ENCODE peak calls at places on chromosomes 13 and 19, in five cellular contexts. V, U, D, W and T are unnamed samples.

GRCh38 chr19:16878181-16878965 is 10.4 kb upstream of the F2RL3 start:
- DNase-seq in V (no peak), U (no peak), D (no peak), W (no peak), T (no peak)

GRCh38 chr19:13002389-13002898 is 7.2 kb downstream of the NFIX start:
- DNase-seq in V (no peak), U (no peak), D (no peak), W (no peak), T (no peak)

GRCh38 chr19:39710333-39710890 is 6.1 kb downstream of the LGALS14 start:
- DNase-seq in V (no peak), U (no peak), D (no peak), W (no peak), T (no peak)

GRCh38 chr13:107838592-107839161 is 376.7 kb downstream of the LIG4 start:
- DNase-seq in V (no peak), U (no peak), D (no peak), W (no peak), T (no peak)

GRCh38 chr19:52748336-52748950 is 13.6 kb upstream of the ZNF611 start:
- DNase-seq in V (no peak), U (peak), D (no peak), W (peak), T (peak)

GRCh38 chr19:41928221-41928683 is at the start of gene ERFL:
- DNase-seq in V (no peak), U (peak), D (no peak), W (no peak), T (no peak)

GRCh38 chr13:59352600-59352999 is 811.1 kb downstream of the DIAPH3 start:
- DNase-seq in V (no peak), U (no peak), D (no peak), W (no peak), T (no peak)

GRCh38 chr13:44141213-44141724 is 232.4 kb upstream of the SERP2 start:
- DNase-seq in V (no peak), U (no peak), D (no peak), W (peak), T (no peak)

GRCh38 chr13:22144806-22145205 is 473.9 kb downstream of the FGF9 start:
- DNase-seq in V (no peak), U (no peak), D (no peak), W (no peak), T (no peak)

GRCh38 chr19:55041627-55042343 is 3.7 kb upstream of the GP6 start:
- DNase-seq in V (peak), U (no peak), D (no peak), W (no peak), T (no peak)

GRCh38 chr19:32407004-32407992 is 1.7 kb downstream of the DPY19L3 start:
- DNase-seq in V (no peak), U (peak), D (no peak), W (peak), T (peak)

GRCh38 chr13:51584731-51585191 is 499 bp downstream of the WDFY2 start:
- DNase-seq in V (peak), U (peak), D (peak), W (peak), T (peak)

GRCh38 chr19:48739835-48740704 is at the start of gene RASIP1:
- DNase-seq in V (no peak), U (no peak), D (no peak), W (no peak), T (no peak)

GRCh38 chr19:44611812-44612295 is 1.5 kb upstream of the IGSF23 start:
- DNase-seq in V (no peak), U (peak), D (no peak), W (no peak), T (no peak)

GRCh38 chr13:40452741-40453665 is 213.4 kb downstream of the FOXO1 start:
- DNase-seq in V (no peak), U (peak), D (peak), W (peak), T (peak)

GRCh38 chr13:93708323-93709075 is 481.9 kb downstream of the GPC6 start:
- DNase-seq in V (no peak), U (no peak), D (no peak), W (no peak), T (no peak)

GRCh38 chr13:107210216-107211010 is 642.5 kb upstream of the ARGLU1 start:
- DNase-seq in V (no peak), U (peak), D (no peak), W (no peak), T (no peak)

GRCh38 chr13:65748227-65748626 is 1481.9 kb downstream of the PCDH9 start:
- DNase-seq in V (no peak), U (no peak), D (no peak), W (no peak), T (no peak)

GRCh38 chr19:39407644-39408391 is 1.2 kb downstream of the ZFP36 start:
- DNase-seq in V (peak), U (peak), D (peak), W (peak), T (no peak)

GRCh38 chr19:16199275-16199932 is 1.7 kb downstream of the AP1M1 start:
- DNase-seq in V (no peak), U (no peak), D (no peak), W (peak), T (no peak)

GRCh38 chr19:13986348-13986904 is 19.7 kb downstream of the RFX1 start:
- DNase-seq in V (peak), U (peak), D (no peak), W (no peak), T (no peak)

GRCh38 chr13:83350569-83350968 is 531.7 kb downstream of the SLITRK1 start:
- DNase-seq in V (no peak), U (no peak), D (no peak), W (peak), T (peak)

GRCh38 chr13:31878495-31878894 is 139.2 kb downstream of the RXFP2 start:
- DNase-seq in V (no peak), U (no peak), D (no peak), W (no peak), T (no peak)

GRCh38 chr19:13839938-13840750 is 36.8 kb upstream of the NANOS3 start:
- DNase-seq in V (no peak), U (no peak), D (peak), W (peak), T (peak)

GRCh38 chr13:103883152-103883551 is 816.9 kb upstream of the SLC10A2 start:
- DNase-seq in V (no peak), U (peak), D (peak), W (peak), T (peak)

GRCh38 chr19:3983542-3983914 is 1.7 kb downstream of the EEF2 start:
- DNase-seq in V (no peak), U (no peak), D (no peak), W (no peak), T (no peak)
- TF ChIP-seq CTCF in V (no peak), U (no peak), D (no peak), W (no peak), T (no peak)

GRCh38 chr13:34249546-34249945 is 431.6 kb downstream of the RFC3 start:
- DNase-seq in V (no peak), U (no peak), D (no peak), W (no peak), T (no peak)

GRCh38 chr13:34243396-34243795 is 425.4 kb downstream of the RFC3 start:
- DNase-seq in V (no peak), U (no peak), D (no peak), W (no peak), T (no peak)

GRCh38 chr13:34250151-34250550 is 432.2 kb downstream of the RFC3 start:
- DNase-seq in V (no peak), U (peak), D (no peak), W (no peak), T (no peak)

GRCh38 chr13:34246511-34246910 is 428.6 kb downstream of the RFC3 start:
- DNase-seq in V (no peak), U (peak), D (peak), W (peak), T (peak)

DNA sequence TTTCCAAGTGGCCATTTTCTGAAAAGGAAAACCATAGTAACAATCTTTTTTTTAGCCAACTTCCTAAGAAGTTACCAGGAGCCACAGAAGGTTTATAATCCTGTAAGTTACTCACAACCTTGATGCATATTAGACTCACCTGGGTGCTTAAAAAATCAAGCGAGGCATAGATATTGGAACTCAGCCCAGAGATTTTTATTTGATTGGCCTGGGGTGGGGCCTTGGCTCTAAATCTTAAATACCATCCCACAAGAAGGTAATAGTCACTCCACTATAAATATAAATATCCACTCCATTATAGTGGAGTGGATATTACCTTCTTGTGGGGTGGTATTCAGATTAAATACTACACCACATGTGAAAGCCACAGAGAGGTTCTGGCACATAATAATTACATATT is 429.6 kb downstream of the RFC3 start:
- DNase-seq in V (no peak), U (no peak), D (no peak), W (no peak), T (peak)
- TF ChIP-seq CTCF in V (no peak), U (no peak), D (no peak), W (no peak), T (no peak)

GRCh38 chr13:39364797-39365468 is 238.1 kb downstream of the LHFPL6 start:
- DNase-seq in V (no peak), U (peak), D (peak), W (peak), T (peak)
- TF ChIP-seq CTCF in V (no peak), U (no peak), D (no peak), W (no peak), T (no peak)

GRCh38 chr19:8020681-8021080 is 15.2 kb upstream of the ELAVL1 start:
- DNase-seq in V (no peak), U (no peak), D (no peak), W (no peak), T (no peak)

GRCh38 chr19:8021374-8021773 is 15.9 kb upstream of the ELAVL1 start:
- DNase-seq in V (no peak), U (no peak), D (no peak), W (no peak), T (no peak)

GRCh38 chr19:8023371-8023770 is 17.9 kb upstream of the ELAVL1 start:
- DNase-seq in V (no peak), U (peak), D (no peak), W (no peak), T (no peak)

GRCh38 chr19:8022275-8022674 is 16.8 kb upstream of the ELAVL1 start:
- DNase-seq in V (no peak), U (no peak), D (no peak), W (no peak), T (no peak)

DNA sequence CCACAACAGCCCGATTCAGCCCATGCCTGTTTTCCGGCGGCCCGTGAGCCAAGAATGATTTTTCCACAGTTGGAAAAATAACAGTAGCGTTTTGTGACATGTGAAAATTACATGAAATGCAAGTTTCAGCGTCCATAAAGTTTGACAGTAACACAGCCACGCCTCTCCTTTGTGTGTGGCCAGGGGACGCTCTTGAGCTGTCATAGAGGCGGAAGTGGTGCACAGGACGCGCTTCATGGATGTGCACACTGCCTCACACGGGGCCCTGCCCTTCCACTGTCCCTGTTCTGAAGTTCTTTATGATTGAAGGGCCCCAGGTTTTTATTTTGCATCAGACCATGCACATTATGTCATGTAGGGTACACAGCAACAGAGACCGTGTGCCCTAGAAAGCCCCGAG is 12.4 kb upstream of the ELAVL1 start:
- DNase-seq in V (peak), U (no peak), D (no peak), W (no peak), T (no peak)
- TF ChIP-seq CTCF in V (no peak), U (peak), D (no peak), W (no peak), T (no peak)

DNA sequence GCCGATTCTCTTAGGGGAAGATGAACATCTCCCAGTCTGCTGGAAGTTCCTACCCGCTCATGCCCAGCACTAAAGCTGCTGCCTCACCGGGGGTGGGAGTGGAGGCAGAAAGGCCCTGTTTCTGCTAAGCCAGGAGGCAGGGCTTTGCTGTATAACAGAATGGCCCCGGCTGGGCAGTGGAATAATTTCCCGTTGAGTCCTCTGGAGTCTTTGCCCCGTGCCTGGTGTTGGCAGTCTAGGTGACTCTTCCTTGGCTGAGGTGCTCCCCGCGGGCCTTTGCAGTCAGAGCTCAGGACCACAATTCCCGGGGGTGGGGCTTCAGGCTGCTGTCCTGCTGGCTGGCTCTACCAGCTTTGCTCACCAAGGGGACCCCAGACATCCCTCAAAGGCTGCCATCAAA is 209.7 kb downstream of the TEX29 start:
- DNase-seq in V (no peak), U (no peak), D (no peak), W (no peak), T (no peak)
- TF ChIP-seq CTCF in V (no peak), U (no peak), D (no peak), W (no peak), T (no peak)

GRCh38 chr13:77026255-77026782 is 640 bp downstream of the FBXL3 start:
- DNase-seq in V (peak), U (peak), D (peak), W (peak), T (peak)
- TF ChIP-seq CTCF in V (no peak), U (no peak), D (no peak), W (no peak), T (no peak)